ENCODE peak calls at places on chromosomes 6 and 20, in four cellular contexts. One of them, this sample, is unnamed.

GRCh38 chr20:44731657-44732056 is 14.0 kb upstream of the KCNK15 start:
- DNase-seq in OCI-LY7: no peak
- DNase-seq in brain microvascular endothelial cell: no peak
- DNase-seq in psoas muscle: no peak
- DNase-seq in this sample: no peak

GRCh38 chr6:98764378-98764911 is 69.9 kb upstream of the POU3F2 start:
- DNase-seq in OCI-LY7: no peak
- DNase-seq in psoas muscle: no peak
- DNase-seq in brain microvascular endothelial cell: no peak
- DNase-seq in this sample: no peak

GRCh38 chr6:42742116-42742894 is 3.6 kb downstream of the TBCC start:
- DNase-seq in brain microvascular endothelial cell: no peak
- DNase-seq in psoas muscle: no peak
- DNase-seq in OCI-LY7: peak; percentile 93
- DNase-seq in this sample: no peak

GRCh38 chr20:53278555-53278954 is 306.4 kb downstream of the TSHZ2 start:
- DNase-seq in brain microvascular endothelial cell: no peak
- DNase-seq in OCI-LY7: no peak
- DNase-seq in psoas muscle: no peak
- DNase-seq in this sample: no peak

GRCh38 chr6:45495404-45496084 is 117.8 kb upstream of the SUPT3H start:
- DNase-seq in psoas muscle: no peak
- DNase-seq in OCI-LY7: no peak
- DNase-seq in brain microvascular endothelial cell: no peak
- DNase-seq in this sample: no peak

GRCh38 chr20:6709865-6710595 is 57.5 kb upstream of the BMP2 start:
- DNase-seq in brain microvascular endothelial cell: no peak
- DNase-seq in psoas muscle: no peak
- DNase-seq in OCI-LY7: no peak
- DNase-seq in this sample: no peak

GRCh38 chr6:20952605-20953004 is 418.3 kb downstream of the CDKAL1 start:
- DNase-seq in OCI-LY7: no peak
- DNase-seq in psoas muscle: no peak
- DNase-seq in brain microvascular endothelial cell: peak; percentile 60
- DNase-seq in this sample: peak; percentile 75

GRCh38 chr20:19098806-19099578 is 113.5 kb upstream of the SLC24A3 start:
- DNase-seq in brain microvascular endothelial cell: no peak
- DNase-seq in OCI-LY7: no peak
- DNase-seq in psoas muscle: no peak
- DNase-seq in this sample: no peak

GRCh38 chr6:143743256-143744166 is 65.7 kb downstream of the PHACTR2 start:
- DNase-seq in OCI-LY7: no peak
- DNase-seq in brain microvascular endothelial cell: no peak
- DNase-seq in psoas muscle: no peak
- DNase-seq in this sample: no peak

GRCh38 chr6:20632696-20633095 is 98.4 kb downstream of the CDKAL1 start:
- DNase-seq in psoas muscle: no peak
- DNase-seq in OCI-LY7: no peak
- DNase-seq in brain microvascular endothelial cell: no peak
- DNase-seq in this sample: no peak

GRCh38 chr20:10061641-10062040 is 26.9 kb downstream of the ANKEF1 start:
- DNase-seq in psoas muscle: no peak
- DNase-seq in OCI-LY7: peak; percentile 27
- DNase-seq in brain microvascular endothelial cell: no peak
- DNase-seq in this sample: no peak

GRCh38 chr6:53432318-53433161 is 83.8 kb upstream of the ELOVL5 start:
- DNase-seq in psoas muscle: no peak
- DNase-seq in brain microvascular endothelial cell: peak; percentile 60
- DNase-seq in OCI-LY7: no peak
- DNase-seq in this sample: peak; percentile 26

GRCh38 chr6:7157752-7158616 is 50.2 kb downstream of the RREB1 start:
- DNase-seq in OCI-LY7: no peak
- DNase-seq in psoas muscle: no peak
- DNase-seq in brain microvascular endothelial cell: no peak
- DNase-seq in this sample: no peak

GRCh38 chr20:49231461-49231860 is 12.2 kb downstream of the DDX27 start:
- DNase-seq in brain microvascular endothelial cell: no peak
- DNase-seq in OCI-LY7: no peak
- DNase-seq in psoas muscle: no peak
- DNase-seq in this sample: no peak

GRCh38 chr20:4344660-4345059 is 329.3 kb upstream of the RNF24 start:
- DNase-seq in brain microvascular endothelial cell: no peak
- DNase-seq in OCI-LY7: no peak
- DNase-seq in psoas muscle: no peak
- DNase-seq in this sample: no peak

GRCh38 chr20:44136579-44136978 is 50.4 kb downstream of the JPH2 start:
- DNase-seq in brain microvascular endothelial cell: no peak
- DNase-seq in psoas muscle: no peak
- DNase-seq in OCI-LY7: no peak
- DNase-seq in this sample: no peak

GRCh38 chr6:43142101-43142500 is 29.0 kb upstream of the SRF start:
- DNase-seq in psoas muscle: no peak
- DNase-seq in brain microvascular endothelial cell: no peak
- DNase-seq in OCI-LY7: peak; percentile 43
- DNase-seq in this sample: no peak

GRCh38 chr6:106563614-106564013 is 65.7 kb downstream of the RTN4IP1 start:
- DNase-seq in OCI-LY7: no peak
- DNase-seq in psoas muscle: no peak
- DNase-seq in brain microvascular endothelial cell: no peak
- DNase-seq in this sample: no peak

GRCh38 chr20:63150911-63151531 is 64.9 kb downstream of the YTHDF1 start:
- DNase-seq in psoas muscle: no peak
- DNase-seq in brain microvascular endothelial cell: no peak
- DNase-seq in OCI-LY7: no peak
- DNase-seq in this sample: no peak

GRCh38 chr20:49594143-49594928 is 26.4 kb upstream of the PTGIS start:
- DNase-seq in brain microvascular endothelial cell: peak; percentile 53
- DNase-seq in OCI-LY7: no peak
- DNase-seq in psoas muscle: peak; percentile 76
- DNase-seq in this sample: peak; percentile 92

GRCh38 chr6:111691345-111692225 is 85.9 kb upstream of the TRAF3IP2 start:
- DNase-seq in OCI-LY7: no peak
- DNase-seq in brain microvascular endothelial cell: no peak
- DNase-seq in psoas muscle: no peak
- DNase-seq in this sample: peak; percentile 88

GRCh38 chr6:82251942-82252341 is 4.4 kb upstream of the IBTK start:
- DNase-seq in OCI-LY7: peak; percentile 48
- DNase-seq in brain microvascular endothelial cell: peak; percentile 39
- DNase-seq in psoas muscle: no peak
- DNase-seq in this sample: no peak

GRCh38 chr20:52150440-52151258 is 40.9 kb downstream of the ZFP64 start:
- DNase-seq in brain microvascular endothelial cell: peak; percentile 25
- DNase-seq in OCI-LY7: peak; percentile 51
- DNase-seq in psoas muscle: no peak
- DNase-seq in this sample: peak; percentile 9

GRCh38 chr6:168207421-168208175 is 112.0 kb downstream of the DACT2 start:
- DNase-seq in OCI-LY7: no peak
- DNase-seq in brain microvascular endothelial cell: no peak
- DNase-seq in psoas muscle: no peak
- DNase-seq in this sample: no peak

GRCh38 chr20:16004108-16004854 is 569.0 kb downstream of the KIF16B start:
- DNase-seq in brain microvascular endothelial cell: no peak
- DNase-seq in OCI-LY7: no peak
- DNase-seq in psoas muscle: no peak
- DNase-seq in this sample: no peak

GRCh38 chr6:107419747-107420146 is 39.6 kb downstream of the PDSS2 start:
- DNase-seq in OCI-LY7: no peak
- DNase-seq in psoas muscle: no peak
- DNase-seq in brain microvascular endothelial cell: peak; percentile 23
- DNase-seq in this sample: no peak

GRCh38 chr6:28212510-28213212 is 12.4 kb upstream of the ZSCAN9 start:
- DNase-seq in brain microvascular endothelial cell: peak; percentile 85
- DNase-seq in psoas muscle: no peak
- DNase-seq in OCI-LY7: peak; percentile 2
- DNase-seq in this sample: peak; percentile 65
- H3K4me3 ChIP-seq in brain microvascular endothelial cell: peak overlapping the region; percentile 66
- H3K4me3 ChIP-seq in psoas muscle: peak overlapping the region; percentile 53
- H3K4me3 ChIP-seq in OCI-LY7: no peak overlapping the region
- H3K4me3 ChIP-seq in this sample: peak overlapping the region; percentile 41

GRCh38 chr6:4036581-4036980 is 42.4 kb downstream of the FAM217A start:
- DNase-seq in brain microvascular endothelial cell: no peak
- DNase-seq in OCI-LY7: no peak
- DNase-seq in psoas muscle: no peak
- DNase-seq in this sample: no peak

GRCh38 chr6:4032475-4032874 is 46.5 kb downstream of the FAM217A start:
- DNase-seq in psoas muscle: no peak
- DNase-seq in brain microvascular endothelial cell: no peak
- DNase-seq in OCI-LY7: no peak
- DNase-seq in this sample: no peak

GRCh38 chr6:4028051-4028450 is 50.9 kb downstream of the FAM217A start:
- DNase-seq in brain microvascular endothelial cell: no peak
- DNase-seq in psoas muscle: no peak
- DNase-seq in OCI-LY7: no peak
- DNase-seq in this sample: no peak

GRCh38 chr6:4030672-4031071 is 48.3 kb downstream of the FAM217A start:
- DNase-seq in brain microvascular endothelial cell: no peak
- DNase-seq in psoas muscle: no peak
- DNase-seq in OCI-LY7: peak; percentile 31
- DNase-seq in this sample: no peak

GRCh38 chr6:4031442-4031841 is 47.5 kb downstream of the FAM217A start:
- DNase-seq in psoas muscle: no peak
- DNase-seq in OCI-LY7: no peak
- DNase-seq in brain microvascular endothelial cell: no peak
- DNase-seq in this sample: no peak
- H3K36me3 ChIP-seq in psoas muscle: peaks cover 18% of the 10 kb centered on the region
- H3K36me3 ChIP-seq in OCI-LY7: peaks cover 90% of the 10 kb centered on the region
- H3K36me3 ChIP-seq in brain microvascular endothelial cell: peaks cover 14% of the 10 kb centered on the region
- H3K36me3 ChIP-seq in this sample: no peaks in the 10 kb centered on the region

DNA sequence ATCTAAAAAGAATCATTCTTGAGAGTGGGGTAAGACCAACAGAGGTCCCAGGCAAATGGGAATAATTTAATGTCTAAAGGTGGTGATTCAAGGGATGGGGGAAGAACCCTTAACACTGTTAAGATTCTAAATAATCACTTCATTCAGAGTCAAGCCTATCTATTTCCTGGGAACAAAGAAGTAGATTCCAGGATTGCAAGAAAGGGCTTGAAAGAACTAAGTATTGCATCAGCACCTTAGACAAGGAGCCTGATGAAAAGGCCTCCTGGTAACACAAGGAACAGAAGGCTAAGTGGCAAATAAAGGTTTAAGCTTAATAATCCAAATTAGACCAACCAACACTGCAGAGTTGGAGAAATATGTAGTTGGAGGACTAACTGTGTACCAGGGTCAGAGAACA is 620.7 kb upstream of the BTBD3 start:
- DNase-seq in OCI-LY7: no peak
- DNase-seq in psoas muscle: no peak
- DNase-seq in brain microvascular endothelial cell: no peak
- DNase-seq in this sample: no peak
- TF ChIP-seq CTCF in OCI-LY7: no peak
- TF ChIP-seq CTCF in psoas muscle: no peak
- TF ChIP-seq CTCF in brain microvascular endothelial cell: no peak
- TF ChIP-seq CTCF in this sample: no peak

DNA sequence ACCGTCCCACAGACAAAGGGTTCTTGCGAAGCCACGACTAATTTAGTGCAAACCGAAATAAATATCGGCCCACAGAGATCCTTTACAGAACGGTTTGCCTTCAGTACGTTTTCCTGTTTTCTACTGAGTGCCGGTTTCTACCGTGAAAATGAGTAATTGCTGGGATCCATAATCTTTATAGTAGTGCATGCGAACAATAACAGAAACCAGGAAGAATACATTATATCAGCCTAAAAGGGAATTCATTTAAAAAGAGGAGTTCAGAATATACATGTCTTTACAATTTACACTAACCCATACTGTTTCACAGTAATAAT is 292 bp upstream of the MTCL3 start:
- DNase-seq in brain microvascular endothelial cell: no peak
- DNase-seq in psoas muscle: no peak
- DNase-seq in OCI-LY7: no peak
- DNase-seq in this sample: no peak
- H3K4me3 ChIP-seq in brain microvascular endothelial cell: peak overlapping the region; percentile 54
- H3K4me3 ChIP-seq in psoas muscle: no peak overlapping the region
- H3K4me3 ChIP-seq in OCI-LY7: no peak overlapping the region
- H3K4me3 ChIP-seq in this sample: peak overlapping the region; percentile 2

GRCh38 chr6:109373333-109373732 is 8.9 kb downstream of the CD164 start:
- DNase-seq in brain microvascular endothelial cell: no peak
- DNase-seq in psoas muscle: no peak
- DNase-seq in OCI-LY7: no peak
- DNase-seq in this sample: no peak

GRCh38 chr6:109373762-109374161 is 8.5 kb downstream of the CD164 start:
- DNase-seq in psoas muscle: no peak
- DNase-seq in brain microvascular endothelial cell: no peak
- DNase-seq in OCI-LY7: no peak
- DNase-seq in this sample: no peak

GRCh38 chr6:109370792-109371191 is 11.5 kb downstream of the CD164 start:
- DNase-seq in OCI-LY7: no peak
- DNase-seq in brain microvascular endothelial cell: no peak
- DNase-seq in psoas muscle: no peak
- DNase-seq in this sample: no peak

GRCh38 chr6:109372070-109372585 is 10.1 kb downstream of the CD164 start:
- DNase-seq in brain microvascular endothelial cell: no peak
- DNase-seq in psoas muscle: no peak
- DNase-seq in OCI-LY7: no peak
- DNase-seq in this sample: no peak

GRCh38 chr6:109374493-109374892 is 7.8 kb downstream of the CD164 start:
- DNase-seq in OCI-LY7: no peak
- DNase-seq in brain microvascular endothelial cell: no peak
- DNase-seq in psoas muscle: no peak
- DNase-seq in this sample: no peak
- H3K36me3 ChIP-seq in OCI-LY7: peaks cover 96% of the 10 kb centered on the region
- H3K36me3 ChIP-seq in brain microvascular endothelial cell: peaks cover 40% of the 10 kb centered on the region
- H3K36me3 ChIP-seq in psoas muscle: peaks cover 90% of the 10 kb centered on the region
- H3K36me3 ChIP-seq in this sample: peaks cover 16% of the 10 kb centered on the region